ENCODE peak calls at places on chromosomes 12 and 14, in nine cellular contexts. J, Z, Q, U, D, R, A, V and P are unnamed samples.

GRCh38 chr12:123995023-123995422 is 22.0 kb downstream of the ZNF664 start:
- DNase-seq in R (peak), V (no peak), U (no peak), Q (peak), D (no peak), A (no peak), Z (peak), J (no peak), P (no peak)

GRCh38 chr14:88030079-88030478 is 25.1 kb downstream of the GPR65 start:
- DNase-seq in U (no peak), Z (no peak), R (no peak), D (no peak), J (no peak), Q (peak), V (no peak), A (no peak), P (no peak)

GRCh38 chr12:103470664-103471063 is 25.1 kb downstream of the C12orf42 start:
- DNase-seq in D (no peak), R (no peak), A (no peak), U (no peak), Z (peak), J (no peak), V (peak), Q (no peak), P (no peak)

GRCh38 chr12:46404225-46404631 is 31.7 kb upstream of the SLC38A2 start:
- DNase-seq in J (no peak), V (no peak), U (no peak), Q (no peak), D (no peak), R (peak), Z (no peak), A (no peak), P (no peak)

GRCh38 chr12:88493651-88494050 is 86.6 kb downstream of the KITLG start:
- DNase-seq in U (no peak), V (no peak), Z (peak), Q (no peak), R (no peak), J (no peak), A (no peak), D (no peak), P (no peak)

GRCh38 chr14:77369280-77369679 is 7.6 kb downstream of the TMED8 start:
- DNase-seq in R (no peak), U (no peak), Q (peak), V (no peak), D (no peak), A (no peak), Z (no peak), J (no peak), P (no peak)

GRCh38 chr14:99747582-99748330 is 45.5 kb upstream of the EML1 start:
- DNase-seq in U (no peak), D (no peak), Q (no peak), Z (no peak), J (no peak), A (no peak), R (no peak), V (no peak), P (no peak)

GRCh38 chr14:50812180-50812579 is 18.8 kb downstream of the NIN start:
- DNase-seq in J (no peak), A (no peak), D (no peak), U (no peak), Q (no peak), V (no peak), Z (no peak), R (no peak), P (no peak)

GRCh38 chr14:80607430-80608200 is 333.9 kb downstream of the CEP128 start:
- DNase-seq in J (no peak), A (no peak), D (no peak), Q (no peak), R (no peak), V (peak), Z (no peak), U (no peak), P (no peak)

GRCh38 chr12:11958216-11959091 is 112.3 kb upstream of the BCL2L14 start:
- DNase-seq in V (peak), Q (peak), U (no peak), A (no peak), Z (peak), J (peak), D (no peak), R (peak), P (no peak)

GRCh38 chr12:66964629-66965028 is 285.8 kb upstream of the GRIP1 start:
- DNase-seq in D (no peak), Q (peak), J (no peak), V (no peak), U (no peak), A (no peak), Z (no peak), R (peak), P (no peak)

GRCh38 chr12:132561784-132562156 is 48.6 kb downstream of the LRCOL1 start:
- DNase-seq in D (no peak), A (peak), Q (no peak), J (peak), U (no peak), R (no peak), Z (peak), V (peak), P (peak)

GRCh38 chr14:29370024-29370423 is 557.6 kb downstream of the PRKD1 start:
- DNase-seq in A (no peak), Q (no peak), Z (peak), V (no peak), U (no peak), J (no peak), R (no peak), D (no peak), P (no peak)

GRCh38 chr14:50335989-50336391 is 23.9 kb downstream of the DMAC2L start:
- DNase-seq in D (peak), J (no peak), U (no peak), Z (no peak), Q (no peak), A (no peak), R (peak), V (peak), P (peak)

GRCh38 chr14:95535226-95536021 is 574 bp downstream of the GLRX5 start:
- DNase-seq in U (no peak), J (no peak), A (no peak), Z (no peak), Q (peak), V (peak), D (peak), R (no peak), P (no peak)

GRCh38 chr14:57378661-57379060 is 11.7 kb upstream of the NAA30 start:
- DNase-seq in D (no peak), Q (no peak), U (no peak), V (no peak), J (no peak), Z (peak), A (no peak), R (no peak), P (no peak)

GRCh38 chr14:61567838-61568571 is 127.3 kb upstream of the HIF1A start:
- DNase-seq in R (no peak), V (peak), A (no peak), U (no peak), D (no peak), J (no peak), Q (no peak), Z (no peak), P (no peak)

GRCh38 chr12:5187136-5187535 is 143.5 kb downstream of the KCNA5 start:
- DNase-seq in Z (no peak), J (no peak), Q (no peak), R (no peak), D (no peak), A (no peak), V (no peak), U (no peak), P (no peak)

GRCh38 chr12:69708649-69709048 is 9.5 kb upstream of the BEST3 start:
- DNase-seq in J (no peak), Z (peak), U (no peak), A (no peak), R (no peak), V (no peak), Q (no peak), D (no peak), P (no peak)

GRCh38 chr12:53462935-53463334 is 11.0 kb downstream of the PCBP2 start:
- DNase-seq in R (no peak), Z (no peak), V (no peak), U (no peak), A (no peak), J (no peak), Q (no peak), D (no peak), P (no peak)

GRCh38 chr12:31011746-31012567 is 61.7 kb upstream of the DDX11 start:
- DNase-seq in A (no peak), R (no peak), V (no peak), U (no peak), Z (no peak), Q (no peak), D (no peak), J (no peak), P (no peak)

GRCh38 chr14:38867561-38868150 is 235.4 kb downstream of the SEC23A start:
- DNase-seq in A (peak), D (peak), Z (peak), V (peak), Q (peak), J (peak), U (no peak), R (peak), P (peak)

GRCh38 chr12:64531665-64532334 is 78.5 kb upstream of the RASSF3 start:
- DNase-seq in A (no peak), Z (no peak), U (no peak), V (peak), Q (no peak), R (no peak), J (no peak), D (no peak), P (no peak)

GRCh38 chr12:7588703-7589329 is 76.9 kb downstream of the APOBEC1 start:
- DNase-seq in Q (peak), U (no peak), A (peak), J (peak), V (peak), R (peak), D (no peak), Z (peak), P (peak)

GRCh38 chr14:55684956-55685584 is 105.1 kb downstream of the KTN1 start:
- DNase-seq in D (no peak), Z (no peak), V (no peak), A (no peak), Q (no peak), R (no peak), J (no peak), U (no peak), P (no peak)

GRCh38 chr14:55535521-55536207 is 44.3 kb upstream of the KTN1 start:
- DNase-seq in V (peak), D (no peak), R (no peak), U (no peak), Z (peak), A (no peak), J (no peak), Q (no peak), P (no peak)

GRCh38 chr12:46585854-46586621 is 213.5 kb upstream of the SLC38A2 start:
- DNase-seq in R (peak), J (no peak), U (no peak), V (peak), A (peak), Q (peak), D (no peak), Z (peak), P (no peak)

GRCh38 chr12:49347307-49348237 is 884 bp downstream of the DNAJC22 start:
- DNase-seq in D (peak), V (peak), Z (peak), U (peak), Q (peak), J (peak), A (peak), R (peak), P (peak)

GRCh38 chr14:53016919-53017318 is 66.1 kb upstream of the FERMT2 start:
- DNase-seq in A (no peak), U (no peak), J (no peak), Z (no peak), R (no peak), V (no peak), D (no peak), Q (no peak), P (no peak)

GRCh38 chr14:24131549-24131966 is 1.1 kb downstream of the FITM1 start:
- DNase-seq in R (no peak), J (no peak), U (peak), Q (no peak), V (no peak), D (no peak), Z (no peak), A (no peak), P (no peak)

GRCh38 chr12:123762715-123763052 is 583 bp downstream of the DNAH10 start:
- DNase-seq in U (no peak), Z (no peak), D (no peak), R (no peak), J (no peak), Q (no peak), A (no peak), V (no peak), P (no peak)

GRCh38 chr12:89960607-89961394 is 252.2 kb upstream of the ATP2B1 start:
- DNase-seq in R (peak), V (no peak), D (no peak), A (no peak), J (no peak), U (no peak), Z (peak), Q (no peak), P (no peak)

GRCh38 chr12:99772274-99772673 is 124.7 kb downstream of the GARIN6 start:
- DNase-seq in R (no peak), U (no peak), J (no peak), A (no peak), D (no peak), Z (no peak), V (no peak), Q (no peak), P (no peak)

GRCh38 chr14:100593751-100594624 is 6.8 kb upstream of the BEGAIN start:
- DNase-seq in U (peak), V (no peak), J (no peak), Q (no peak), R (no peak), A (no peak), Z (no peak), D (no peak), P (peak)

GRCh38 chr12:10285919-10286318 is 21.8 kb upstream of the KLRD1 start:
- DNase-seq in V (no peak), A (no peak), Q (peak), R (no peak), D (no peak), Z (no peak), J (no peak), U (no peak), P (no peak)

DNA sequence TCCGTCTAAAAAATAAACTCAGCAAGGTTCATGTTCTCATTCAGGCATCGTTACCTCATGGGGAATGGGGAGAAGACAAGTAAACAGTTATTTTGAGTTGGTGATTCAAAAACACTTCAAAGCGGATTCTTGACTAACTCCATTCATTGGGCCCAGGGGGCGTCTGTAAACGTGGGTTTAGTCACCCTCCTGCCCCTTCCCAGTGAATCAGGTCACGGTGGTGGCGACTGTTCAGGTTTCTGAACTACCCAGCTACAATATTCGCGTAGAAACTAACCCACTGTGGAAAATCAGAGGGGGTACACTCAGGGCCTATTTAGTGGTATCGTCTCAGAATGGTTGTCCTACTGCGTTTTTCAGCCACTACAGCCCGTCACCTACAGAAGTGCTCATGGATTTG is 15.2 kb downstream of the OR6S1 start:
- DNase-seq in U (no peak), J (no peak), D (no peak), Q (no peak), R (no peak), V (no peak), Z (no peak), A (no peak), P (no peak)
- H3K4me3 ChIP-seq in U (no peak), J (peak), D (peak), Q (no peak), R (peak), V (peak), Z (no peak), A (peak), P (peak)

GRCh38 chr12:51860986-51861385 is 12.5 kb upstream of the FIGNL2 start:
- DNase-seq in Z (no peak), D (peak), V (no peak), U (peak), Q (no peak), R (no peak), A (no peak), J (no peak), P (no peak)
- H3K4me3 ChIP-seq in Z (no peak), D (no peak), V (no peak), U (no peak), Q (no peak), R (no peak), A (no peak), J (no peak), P (no peak)

GRCh38 chr12:91182664-91183455 is at the start of gene DCN:
- DNase-seq in R (no peak), D (no peak), U (no peak), V (no peak), Q (no peak), J (no peak), Z (no peak), A (no peak), P (no peak)
- H3K4me3 ChIP-seq in R (peak), D (peak), U (no peak), V (no peak), Q (no peak), J (no peak), Z (no peak), A (peak), P (peak)

DNA sequence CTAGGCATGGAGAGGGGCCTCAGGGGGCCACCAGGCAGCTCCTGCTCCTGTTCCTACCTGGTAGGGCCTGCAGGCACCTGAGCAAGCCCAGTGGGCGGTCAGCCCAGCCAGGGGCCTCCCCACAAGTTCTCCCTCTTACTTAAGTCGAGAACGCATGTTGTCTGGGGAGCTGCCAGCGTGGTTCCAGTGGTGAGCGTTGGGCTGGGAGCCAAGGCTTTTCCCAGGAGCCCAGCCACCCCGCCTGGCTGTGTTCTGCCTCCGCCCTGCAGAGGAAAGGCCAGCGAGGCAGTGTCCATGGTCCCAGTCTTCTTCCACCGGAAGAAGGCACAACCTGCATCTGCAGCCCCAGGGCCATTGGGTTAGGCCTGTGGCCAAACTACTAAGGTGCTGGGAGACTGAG is 1.4 kb downstream of the C14orf180 start:
- DNase-seq in J (no peak), Q (no peak), A (peak), Z (no peak), U (peak), V (no peak), R (no peak), D (peak), P (no peak)
- H3K4me3 ChIP-seq in J (no peak), Q (no peak), A (no peak), Z (no peak), U (no peak), V (no peak), R (no peak), D (peak), P (no peak)

DNA sequence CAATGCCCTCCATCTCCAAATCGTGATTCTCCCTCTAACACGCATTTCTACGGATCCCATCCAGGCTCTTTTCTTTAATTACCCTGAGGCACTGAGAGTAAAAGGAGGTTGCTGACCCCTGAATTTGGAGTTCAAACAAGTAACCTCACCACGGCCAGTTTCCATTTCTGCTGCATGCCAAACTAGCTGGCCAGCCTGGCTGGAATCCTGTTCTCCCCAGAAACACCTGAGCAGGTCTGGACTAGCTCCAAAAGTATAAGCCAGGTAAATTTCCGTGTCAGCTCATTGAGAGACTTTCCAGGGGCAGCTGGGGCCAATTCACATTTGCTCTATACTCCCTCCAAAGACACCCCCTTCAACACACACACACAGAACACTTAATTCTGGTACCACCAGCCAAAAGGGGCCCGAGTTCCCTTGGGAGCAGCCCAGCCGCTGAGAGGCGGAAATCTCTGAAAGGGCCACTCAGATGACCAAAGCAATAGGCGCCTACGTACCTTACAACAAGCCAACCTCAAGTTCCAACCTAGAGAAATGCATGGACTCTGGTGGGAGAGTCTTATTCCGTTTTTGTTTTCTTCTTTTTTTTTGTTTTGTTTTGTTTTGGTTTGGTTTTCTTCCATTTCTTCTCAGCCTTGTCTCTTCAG is 131.4 kb downstream of the NDUFA12 start:
- DNase-seq in A (peak), V (no peak), Q (no peak), R (no peak), J (no peak), Z (no peak), D (no peak), U (no peak), P (no peak)
- H3K4me3 ChIP-seq in A (peak), V (no peak), Q (no peak), R (no peak), J (no peak), Z (no peak), D (no peak), U (no peak), P (no peak)

GRCh38 chr14:35532783-35533356 is 1.1 kb upstream of the INSM2 start:
- DNase-seq in Q (peak), V (no peak), R (no peak), D (no peak), J (no peak), A (no peak), Z (no peak), U (no peak), P (no peak)

GRCh38 chr14:35534884-35535793 is 1.2 kb downstream of the INSM2 start:
- DNase-seq in Q (peak), A (peak), U (peak), J (peak), D (peak), R (peak), V (peak), Z (peak), P (peak)

GRCh38 chr14:35531960-35532747 is 1.8 kb upstream of the INSM2 start:
- DNase-seq in Q (no peak), J (no peak), A (no peak), U (no peak), R (no peak), V (no peak), Z (no peak), D (no peak), P (no peak)

GRCh38 chr14:35534130-35534883 is at the start of gene INSM2:
- DNase-seq in U (peak), A (no peak), V (peak), Z (no peak), R (no peak), J (no peak), Q (no peak), D (peak), P (no peak)

DNA sequence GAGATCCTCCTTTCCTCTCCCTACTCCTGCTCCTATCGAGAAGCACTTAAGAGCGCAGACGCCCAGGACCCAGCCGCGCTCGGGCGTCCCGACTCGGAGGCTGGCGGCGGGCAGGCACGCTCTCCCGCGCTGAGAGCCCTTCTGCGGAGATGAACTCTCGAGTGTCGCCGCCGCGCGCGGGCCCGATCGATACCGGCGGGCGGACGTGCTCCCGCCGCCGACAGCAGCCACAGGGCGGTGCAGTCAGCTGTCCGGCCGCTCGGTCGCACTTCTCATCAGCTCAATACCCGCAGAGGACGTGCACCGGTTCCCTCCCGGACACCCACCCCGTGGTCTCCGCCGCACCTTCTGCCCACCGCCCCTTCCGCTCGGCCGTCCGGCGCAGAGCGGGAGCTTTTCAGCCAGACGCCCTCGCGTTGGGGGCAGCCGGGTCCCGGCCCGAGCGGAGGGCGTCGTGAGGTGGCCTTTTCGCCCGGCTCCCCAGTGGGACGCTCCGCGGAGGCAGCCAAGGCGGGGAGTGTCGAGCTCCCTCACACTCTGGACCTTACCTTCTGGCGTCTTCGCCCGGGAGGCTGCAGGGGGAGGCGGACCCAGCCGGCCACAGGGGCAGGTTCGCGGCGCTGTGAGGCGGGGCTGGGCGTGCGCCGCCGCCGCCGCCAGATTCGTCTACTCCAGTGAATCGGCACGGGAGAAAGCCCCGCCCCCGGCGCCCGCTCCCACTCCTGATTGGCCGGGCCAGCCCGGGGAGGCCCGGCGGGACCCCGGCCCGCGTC is 421 bp upstream of the INSM2 start:
- DNase-seq in V (peak), J (peak), A (peak), Z (peak), U (peak), R (peak), D (peak), Q (peak), P (peak)
- H3K4me3 ChIP-seq in V (peak), J (peak), A (peak), Z (peak), U (peak), R (peak), D (peak), Q (peak), P (peak)